ENCODE peak calls at places on chromosomes 3 and 15, in six cellular contexts. L, J, K, F, G and A are unnamed samples.

GRCh38 chr3:184739594-184740505 is 28.0 kb upstream of the MAGEF1 start:
- DNase-seq in F (no peak), G (no peak), L (no peak), J (no peak), K (no peak), A (no peak)

GRCh38 chr3:123807820-123808219 is 76.3 kb downstream of the MYLK start:
- DNase-seq in G (no peak), L (no peak), J (no peak), K (peak; percentile 80), F (no peak), A (peak; percentile 25)

GRCh38 chr3:130849111-130849552 is 44.8 kb upstream of the ATP2C1 start:
- DNase-seq in J (no peak), G (no peak), F (no peak), L (no peak), K (no peak), A (no peak)

GRCh38 chr15:40272713-40273056 is 10.2 kb downstream of the ANKRD63 start:
- DNase-seq in F (no peak), K (peak; percentile 27), L (no peak), G (no peak), J (no peak), A (no peak)

GRCh38 chr3:37993811-37994638 is 3.4 kb downstream of the VILL start:
- DNase-seq in G (no peak), J (no peak), F (no peak), K (no peak), L (peak; percentile 86), A (peak; percentile 76)

GRCh38 chr3:101179637-101180036 is 140.7 kb downstream of the IMPG2 start:
- DNase-seq in G (no peak), K (no peak), J (no peak), F (no peak), L (no peak), A (no peak)

GRCh38 chr3:53044371-53045106 is 1.3 kb downstream of the SFMBT1 start:
- DNase-seq in L (peak; percentile 13), J (no peak), K (no peak), F (no peak), G (no peak), A (peak; percentile 47)

GRCh38 chr3:113218011-113218678 is 6.8 kb downstream of the BOC start:
- DNase-seq in K (peak; percentile 23), L (no peak), F (no peak), J (no peak), G (no peak), A (no peak)

GRCh38 chr15:58369261-58369699 is 62.5 kb upstream of the LIPC start:
- DNase-seq in F (no peak), G (no peak), K (peak; percentile 30), J (no peak), L (no peak), A (no peak)

GRCh38 chr3:107329088-107329487 is 48.2 kb upstream of the CCDC54 start:
- DNase-seq in J (no peak), L (no peak), F (no peak), G (no peak), K (no peak), A (no peak)

GRCh38 chr3:18425641-18426403 is 683 bp upstream of the SATB1 start:
- DNase-seq in J (no peak), G (no peak), F (no peak), L (no peak), K (no peak), A (peak; percentile 6)

GRCh38 chr3:156388469-156389150 is 166.3 kb downstream of the SSR3 start:
- DNase-seq in L (no peak), G (no peak), J (no peak), F (no peak), K (no peak), A (peak; percentile 17)

GRCh38 chr15:90838066-90838465 is 30.3 kb upstream of the FURIN start:
- DNase-seq in F (no peak), K (no peak), J (no peak), G (no peak), L (no peak), A (no peak)

GRCh38 chr15:35874260-35874905 is 328.4 kb upstream of the DPH6 start:
- DNase-seq in L (no peak), J (peak; percentile 6), K (no peak), G (no peak), F (no peak), A (peak; percentile 44)

GRCh38 chr15:67178569-67179210 is 75.8 kb downstream of the AAGAB start:
- DNase-seq in L (peak; percentile 53), J (no peak), G (no peak), F (no peak), K (no peak), A (peak; percentile 90)

GRCh38 chr3:5494913-5495519 is 307.5 kb downstream of the EDEM1 start:
- DNase-seq in K (no peak), G (no peak), F (no peak), J (no peak), L (peak; percentile 24), A (no peak)

GRCh38 chr3:161637559-161637958 is 141.0 kb downstream of the OTOL1 start:
- DNase-seq in K (no peak), F (no peak), G (no peak), L (no peak), J (no peak), A (no peak)

GRCh38 chr3:32848215-32848614 is 30.4 kb downstream of the TRIM71 start:
- DNase-seq in J (no peak), K (no peak), G (no peak), F (no peak), L (peak; percentile 64), A (no peak)

GRCh38 chr3:133572158-133573053 is 1.1 kb upstream of the CDV3 start:
- DNase-seq in G (peak; percentile 82), F (no peak), K (no peak), L (no peak), J (no peak), A (no peak)

GRCh38 chr3:189262746-189263145 is 91.0 kb downstream of the TPRG1 start:
- DNase-seq in K (no peak), J (no peak), G (no peak), F (no peak), L (no peak), A (no peak)

GRCh38 chr3:124773351-124774304 is 43.4 kb downstream of the UMPS start:
- DNase-seq in G (no peak), L (no peak), J (no peak), K (no peak), F (no peak), A (no peak)

GRCh38 chr15:87212041-87212440 is 1044.5 kb downstream of the NTRK3 start:
- DNase-seq in G (no peak), L (no peak), K (no peak), F (no peak), J (no peak), A (no peak)

GRCh38 chr3:27544372-27544865 is 60.2 kb upstream of the SLC4A7 start:
- DNase-seq in L (no peak), G (no peak), F (no peak), J (no peak), K (no peak), A (peak; percentile 70)

GRCh38 chr15:53218996-53219580 is 429.0 kb upstream of the ONECUT1 start:
- DNase-seq in L (no peak), G (no peak), J (no peak), F (no peak), K (peak; percentile 18), A (no peak)

GRCh38 chr15:81410318-81410753 is 36.3 kb upstream of the TMC3 start:
- DNase-seq in G (no peak), L (no peak), F (peak; percentile 60), J (peak; percentile 56), K (peak; percentile 20), A (peak; percentile 74)

GRCh38 chr15:42130246-42130986 is 26.0 kb downstream of the PLA2G4F start:
- DNase-seq in G (no peak), J (no peak), K (no peak), F (no peak), L (no peak), A (no peak)

DNA sequence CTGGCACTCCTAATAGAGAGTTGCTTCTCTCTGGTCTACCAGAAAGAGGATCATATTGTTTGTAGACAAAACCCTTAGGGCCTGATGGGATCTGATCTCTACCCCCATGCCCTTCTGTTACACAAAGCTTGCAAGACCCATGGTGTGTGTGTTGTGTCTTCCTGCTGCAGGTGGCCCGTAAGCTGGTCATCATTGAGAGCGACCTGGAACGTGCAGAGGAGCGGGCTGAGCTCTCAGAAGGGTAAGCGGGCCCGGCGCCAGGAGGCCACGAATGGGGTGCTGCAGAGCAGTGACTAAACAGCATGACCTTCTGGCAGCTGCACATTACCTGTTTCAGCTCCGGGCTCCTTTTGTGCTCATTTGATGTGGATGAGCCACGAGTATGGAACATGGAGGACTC is 18.2 kb downstream of the TPM1 start:
- DNase-seq in L (no peak), J (no peak), G (no peak), F (no peak), K (no peak), A (no peak)
- TF ChIP-seq POLR2A in L (no peak), J (no peak), G (no peak), F (no peak), K (no peak), A (no peak)

GRCh38 chr3:62379206-62379834 is 6.0 kb upstream of the FEZF2 start:
- DNase-seq in K (no peak), L (no peak), F (no peak), J (no peak), G (no peak), A (no peak)
- TF ChIP-seq EZH2 in K (peak; percentile 34), L (no peak), F (peak; percentile 59), J (no peak), G (no peak), A (peak; percentile 52)

GRCh38 chr3:182793663-182794454 is 555 bp downstream of the ATP11B start:
- DNase-seq in G (no peak), L (peak; percentile 79), K (peak; percentile 3), J (no peak), F (no peak), A (peak; percentile 42)
- TF ChIP-seq POLR2A in G (peak; percentile 58), L (peak; percentile 56), K (no peak), J (no peak), F (no peak), A (no peak)

GRCh38 chr3:50504681-50505080 is 1.2 kb upstream of the CACNA2D2 start:
- DNase-seq in F (no peak), G (no peak), J (no peak), L (no peak), K (no peak), A (no peak)

GRCh38 chr3:50503504-50503903 is at the start of gene CACNA2D2:
- DNase-seq in L (peak; percentile 84), K (no peak), G (no peak), F (no peak), J (peak; percentile 15), A (no peak)

GRCh38 chr3:50502225-50502583 is 1.2 kb downstream of the CACNA2D2 start:
- DNase-seq in J (no peak), L (no peak), K (no peak), G (no peak), F (no peak), A (no peak)

GRCh38 chr3:50503947-50504346 is 513 bp upstream of the CACNA2D2 start:
- DNase-seq in K (no peak), G (no peak), L (no peak), F (no peak), J (no peak), A (no peak)

GRCh38 chr3:50502584-50503423 is 630 bp downstream of the CACNA2D2 start:
- DNase-seq in L (no peak), K (no peak), J (no peak), G (no peak), F (no peak), A (no peak)
- TF ChIP-seq EZH2 in L (no peak), K (no peak), J (no peak), G (no peak), F (no peak), A (peak; percentile 96)

GRCh38 chr15:29570931-29571727 is 251.1 kb downstream of the TJP1 start:
- DNase-seq in G (no peak), K (no peak), F (no peak), J (no peak), L (no peak), A (peak; percentile 38)
- TF ChIP-seq POLR2A in G (no peak), K (no peak), F (no peak), J (no peak), L (no peak), A (no peak)